ENCODE peak calls at places on chromosomes 2 and 18, in four cellular contexts. I, X, B and M are unnamed samples.

GRCh38 chr2:46001290-46001689 is 295.9 kb upstream of the EPAS1 start:
- DNase-seq in I (no peak), X (no peak), B (no peak), M (no peak)

GRCh38 chr2:149657393-149657792 is 69.8 kb upstream of the MMADHC start:
- DNase-seq in I (no peak), X (no peak), B (no peak), M (no peak)

GRCh38 chr2:237980087-237980486 is 13.3 kb downstream of the UBE2F start:
- DNase-seq in I (no peak), X (no peak), B (no peak), M (no peak)

GRCh38 chr18:60019463-60019840 is 119.7 kb downstream of the PMAIP1 start:
- DNase-seq in I (no peak), X (peak; percentile 79), B (no peak), M (no peak)

GRCh38 chr18:55998071-55998522 is 410.1 kb upstream of the TCF4 start:
- DNase-seq in I (no peak), X (peak; percentile 73), B (peak; percentile 54), M (peak; percentile 55)

GRCh38 chr2:112480540-112481049 is 1.4 kb upstream of the TTL start:
- DNase-seq in I (peak; percentile 35), X (no peak), B (no peak), M (no peak)

GRCh38 chr2:223725986-223726970 is 111.1 kb downstream of the AP1S3 start:
- DNase-seq in I (no peak), X (no peak), B (no peak), M (no peak)

GRCh38 chr2:218959141-218959731 is at the start of gene CDK5R2:
- DNase-seq in I (no peak), X (peak; percentile 96), B (peak; percentile 74), M (peak; percentile 89)

GRCh38 chr2:21627938-21628337 is 504.2 kb downstream of the TDRD15 start:
- DNase-seq in I (no peak), X (no peak), B (no peak), M (no peak)

GRCh38 chr2:133458280-133458679 is 110.0 kb downstream of the NCKAP5 start:
- DNase-seq in I (no peak), X (no peak), B (peak; percentile 77), M (no peak)

GRCh38 chr2:12701786-12702660 is 14.7 kb upstream of the TRIB2 start:
- DNase-seq in I (peak; percentile 53), X (peak; percentile 36), B (peak; percentile 88), M (peak; percentile 46)

GRCh38 chr2:54549912-54550518 is 93.9 kb downstream of the SPTBN1 start:
- DNase-seq in I (peak; percentile 74), X (no peak), B (peak; percentile 71), M (no peak)

GRCh38 chr2:80111185-80111584 is 193.4 kb downstream of the LRRTM1 start:
- DNase-seq in I (no peak), X (no peak), B (no peak), M (no peak)

GRCh38 chr2:23850564-23851256 is 76.2 kb downstream of the ATAD2B start:
- DNase-seq in I (no peak), X (no peak), B (no peak), M (no peak)

GRCh38 chr2:119914266-119914665 is 98.6 kb upstream of the EPB41L5 start:
- DNase-seq in I (no peak), X (no peak), B (no peak), M (no peak)

GRCh38 chr18:58865714-58866113 is 1.0 kb downstream of the ZNF532 start:
- DNase-seq in I (no peak), X (no peak), B (no peak), M (no peak)

GRCh38 chr2:188576657-188577056 is 285.0 kb downstream of the GULP1 start:
- DNase-seq in I (no peak), X (peak; percentile 25), B (no peak), M (no peak)

GRCh38 chr2:17869128-17869527 is 9.3 kb upstream of the KCNS3 start:
- DNase-seq in I (peak; percentile 11), X (no peak), B (peak; percentile 3), M (peak; percentile 33)

GRCh38 chr2:222813177-222813843 is 47.5 kb upstream of the ACSL3 start:
- DNase-seq in I (no peak), X (no peak), B (peak; percentile 89), M (no peak)

GRCh38 chr2:39593439-39594393 is 72.0 kb upstream of the TMEM178A start:
- DNase-seq in I (peak; percentile 45), X (peak; percentile 85), B (peak; percentile 66), M (peak; percentile 89)

GRCh38 chr18:47912343-47912742 is 18.1 kb downstream of the SMAD2 start:
- DNase-seq in I (no peak), X (peak; percentile 9), B (peak; percentile 77), M (peak; percentile 39)

GRCh38 chr2:36355157-36355889 is at the start of gene CRIM1:
- DNase-seq in I (peak; percentile 66), X (peak; percentile 98), B (peak; percentile 91), M (peak; percentile 91)

GRCh38 chr2:178542569-178542968 is 62.3 kb downstream of the PLEKHA3 start:
- DNase-seq in I (no peak), X (no peak), B (no peak), M (no peak)

GRCh38 chr18:54776282-54776977 is 51.8 kb upstream of the RAB27B start:
- DNase-seq in I (peak; percentile 78), X (peak; percentile 88), B (peak; percentile 99), M (peak; percentile 98)

GRCh38 chr18:36744261-36744876 is 84.4 kb downstream of the TPGS2 start:
- DNase-seq in I (no peak), X (peak; percentile 61), B (no peak), M (no peak)

GRCh38 chr2:166125557-166125956 is 2.3 kb downstream of the SCN1A start:
- DNase-seq in I (no peak), X (no peak), B (no peak), M (no peak)

GRCh38 chr2:97858442-97858841 is 137.3 kb downstream of the TMEM131 start:
- DNase-seq in I (no peak), X (no peak), B (no peak), M (no peak)